ENCODE peak calls at places on chromosomes 11 and 22, in nine cellular contexts. D, F, H, U, I, K, B, G and O are unnamed samples.
A peak's percentile ranks its signal among the peaks of the same experiment; 100 is the strongest.

GRCh38 chr11:107859459-107860239 is 1.1 kb upstream of the SLC35F2 start:
- DNase-seq in K (no peak), I (peak; percentile 12), D (no peak), F (peak; percentile 28), U (no peak), H (peak; percentile 23), G (peak; percentile 79), B (peak; percentile 51), O (no peak)

GRCh38 chr22:21829523-21829922 is 37.9 kb downstream of the MAPK1 start:
- DNase-seq in G (no peak), B (no peak), K (no peak), H (no peak), U (no peak), F (no peak), D (peak; percentile 60), I (no peak), O (no peak)

GRCh38 chr22:33382427-33382826 is 324.2 kb upstream of the SYN3 start:
- DNase-seq in G (no peak), I (no peak), H (no peak), B (no peak), K (no peak), U (no peak), F (no peak), D (no peak), O (no peak)

GRCh38 chr22:44728761-44729261 is 23.6 kb upstream of the ARHGAP8 start:
- DNase-seq in G (no peak), I (no peak), F (no peak), B (no peak), D (no peak), U (no peak), H (no peak), K (no peak), O (no peak)

GRCh38 chr22:29308791-29309262 is 2.4 kb downstream of the GAS2L1 start:
- DNase-seq in H (no peak), K (no peak), F (peak; percentile 61), G (peak; percentile 50), U (no peak), B (no peak), D (peak; percentile 65), I (no peak), O (no peak)

GRCh38 chr11:118914178-118914918 is 11.4 kb downstream of the BCL9L start:
- DNase-seq in F (no peak), H (peak; percentile 45), B (no peak), G (peak; percentile 65), U (no peak), I (no peak), K (no peak), D (no peak), O (no peak)

GRCh38 chr11:587978-588380 is 11.7 kb downstream of the PHRF1 start:
- DNase-seq in K (peak; percentile 90), D (peak; percentile 58), F (no peak), I (no peak), U (peak; percentile 92), H (no peak), B (no peak), G (no peak), O (peak; percentile 55)

GRCh38 chr22:31561238-31561887 is 65.0 kb downstream of the SFI1 start:
- DNase-seq in G (peak; percentile 84), H (peak; percentile 28), F (peak; percentile 73), B (peak; percentile 91), K (peak; percentile 36), D (peak; percentile 77), U (peak; percentile 26), I (peak; percentile 82), O (peak; percentile 60)

GRCh38 chr11:1882265-1883238 is 9.1 kb downstream of the PRR33 start:
- DNase-seq in G (peak; percentile 80), I (peak; percentile 89), H (peak; percentile 73), U (no peak), F (peak; percentile 35), B (peak; percentile 89), D (peak; percentile 41), K (no peak), O (peak; percentile 29)

GRCh38 chr11:134845474-134846435 is 433.7 kb upstream of the B3GAT1 start:
- DNase-seq in H (no peak), U (no peak), B (no peak), K (no peak), I (no peak), G (no peak), F (no peak), D (no peak), O (no peak)

GRCh38 chr22:30947163-30947820 is 21.3 kb downstream of the MORC2 start:
- DNase-seq in G (peak; percentile 37), K (no peak), F (peak; percentile 80), D (no peak), U (no peak), H (no peak), I (peak; percentile 59), B (no peak), O (no peak)

GRCh38 chr11:93648168-93648567 is 13.3 kb upstream of the CEP295 start:
- DNase-seq in F (peak; percentile 33), I (no peak), K (no peak), H (no peak), D (peak; percentile 21), B (no peak), U (no peak), G (no peak), O (peak; percentile 20)
- TF ChIP-seq CTCF in F (peak; percentile 37), I (no peak), K (peak; percentile 54), H (no peak), D (peak; percentile 29), B (peak; percentile 16), U (no peak), G (no peak), O (peak; percentile 71)

GRCh38 chr11:110377451-110377850 is 52.3 kb upstream of the FDX1 start:
- DNase-seq in H (no peak), K (no peak), D (no peak), F (no peak), B (no peak), U (no peak), I (no peak), G (no peak), O (no peak)

GRCh38 chr11:110374921-110375320 is 54.8 kb upstream of the FDX1 start:
- DNase-seq in F (no peak), H (no peak), I (no peak), G (no peak), K (no peak), B (no peak), U (no peak), D (no peak), O (no peak)

GRCh38 chr11:110379936-110380335 is 49.8 kb upstream of the FDX1 start:
- DNase-seq in U (no peak), D (no peak), G (no peak), B (no peak), F (no peak), K (no peak), H (no peak), I (no peak), O (no peak)

GRCh38 chr11:110379261-110379660 is 50.5 kb upstream of the FDX1 start:
- DNase-seq in U (no peak), K (no peak), I (no peak), H (no peak), B (no peak), G (no peak), F (no peak), D (no peak), O (no peak)

GRCh38 chr11:110376711-110377324 is 52.9 kb upstream of the FDX1 start:
- DNase-seq in B (peak; percentile 22), H (no peak), G (peak; percentile 68), K (peak; percentile 90), F (peak; percentile 85), U (peak; percentile 44), D (peak; percentile 79), I (peak; percentile 61), O (peak; percentile 73)
- TF ChIP-seq CTCF in B (peak; percentile 36), H (no peak), G (peak; percentile 79), K (peak; percentile 84), F (peak; percentile 63), U (peak; percentile 67), D (peak; percentile 83), I (peak; percentile 65), O (peak; percentile 90)

GRCh38 chr11:75245356-75246005 is 4.9 kb downstream of the TPBGL start:
- DNase-seq in H (no peak), K (no peak), I (no peak), B (no peak), F (no peak), D (no peak), G (no peak), U (no peak), O (no peak)

GRCh38 chr11:75246006-75246672 is 5.6 kb downstream of the TPBGL start:
- DNase-seq in I (no peak), H (no peak), G (no peak), D (no peak), F (no peak), B (no peak), U (no peak), K (no peak), O (no peak)

GRCh38 chr11:75246673-75247350 is 6.2 kb downstream of the TPBGL start:
- DNase-seq in D (no peak), K (no peak), B (no peak), F (no peak), I (no peak), G (no peak), H (no peak), U (no peak), O (no peak)

GRCh38 chr11:75249704-75250103 is 9.1 kb downstream of the TPBGL start:
- DNase-seq in U (no peak), K (no peak), B (no peak), G (no peak), H (no peak), F (no peak), I (no peak), D (no peak), O (no peak)

GRCh38 chr11:75248924-75249256 is 8.3 kb downstream of the TPBGL start:
- DNase-seq in K (no peak), U (no peak), B (no peak), G (no peak), I (no peak), D (no peak), H (no peak), F (no peak), O (no peak)
- TF ChIP-seq CTCF in K (no peak), U (no peak), B (no peak), G (no peak), I (no peak), D (no peak), H (peak; percentile 5), F (no peak), O (peak; percentile 65)

GRCh38 chr22:23774114-23774921 is 1.7 kb downstream of the MMP11 start:
- DNase-seq in I (no peak), B (no peak), F (no peak), D (no peak), K (no peak), G (no peak), H (no peak), U (no peak), O (no peak)

GRCh38 chr22:23769321-23769965 is 1.7 kb upstream of the CHCHD10 start:
- DNase-seq in G (no peak), H (no peak), B (no peak), K (no peak), D (no peak), F (no peak), I (no peak), U (no peak), O (no peak)

GRCh38 chr22:23773247-23774113 is 831 bp downstream of the MMP11 start:
- DNase-seq in H (no peak), B (peak; percentile 35), F (no peak), D (no peak), U (no peak), G (no peak), K (no peak), I (no peak), O (no peak)

GRCh38 chr22:23774922-23775436 is 2.3 kb downstream of the MMP11 start:
- DNase-seq in G (no peak), I (no peak), U (no peak), H (no peak), F (no peak), K (peak; percentile 76), D (peak; percentile 33), B (no peak), O (peak; percentile 29)

GRCh38 chr22:23772315-23773246 is at the start of gene MMP11:
- DNase-seq in F (no peak), H (peak; percentile 60), K (no peak), B (peak; percentile 70), U (no peak), I (peak; percentile 52), D (no peak), G (peak; percentile 76), O (no peak)
- TF ChIP-seq CTCF in F (no peak), H (no peak), K (peak; percentile 5), B (no peak), U (no peak), I (no peak), D (peak; percentile 7), G (no peak), O (peak; percentile 34)